ENCODE peak calls at places on chromosomes 11 and 22, in six cellular contexts. Z, D, E, I, X and O are unnamed samples.

GRCh38 chr11:836274-836673 is 3.5 kb downstream of the CD151 start:
- DNase-seq in Z (no peak), D (no peak), E (no peak), I (no peak), X (no peak), O (no peak)

GRCh38 chr11:119885861-119886567 is 157.0 kb upstream of the NECTIN1 start:
- DNase-seq in Z (no peak), D (no peak), E (no peak), I (no peak), X (no peak), O (no peak)

GRCh38 chr22:40728731-40729189 is 49.5 kb downstream of the MCHR1 start:
- DNase-seq in Z (no peak), D (no peak), E (no peak), I (no peak), X (no peak), O (no peak)

GRCh38 chr11:102760355-102761035 is 19.9 kb downstream of the MMP10 start:
- DNase-seq in Z (no peak), D (peak), E (no peak), I (peak), X (no peak), O (no peak)

GRCh38 chr11:65445604-65446445 is 23.2 kb downstream of the NEAT1 start:
- DNase-seq in Z (peak), D (peak), E (no peak), I (no peak), X (no peak), O (peak)

GRCh38 chr22:32839776-32840571 is 38.5 kb downstream of the TIMP3 start:
- DNase-seq in Z (no peak), D (peak), E (no peak), I (no peak), X (no peak), O (no peak)

GRCh38 chr11:94786264-94787126 is 18.3 kb downstream of the AMOTL1 start:
- DNase-seq in Z (peak), D (no peak), E (peak), I (no peak), X (no peak), O (no peak)

GRCh38 chr11:11701070-11701469 is 79.3 kb upstream of the GALNT18 start:
- DNase-seq in Z (no peak), D (peak), E (no peak), I (peak), X (no peak), O (no peak)

GRCh38 chr22:31857247-31857646 is 87.1 kb upstream of the YWHAH start:
- DNase-seq in Z (peak), D (no peak), E (no peak), I (no peak), X (no peak), O (no peak)

GRCh38 chr11:117107701-117108590 is 9.7 kb upstream of the SIK3 start:
- DNase-seq in Z (no peak), D (no peak), E (no peak), I (no peak), X (no peak), O (no peak)

GRCh38 chr11:60768202-60768601 is 11.5 kb downstream of the MS4A15 start:
- DNase-seq in Z (no peak), D (no peak), E (no peak), I (no peak), X (no peak), O (no peak)

GRCh38 chr11:2381494-2382128 is 4.5 kb downstream of the CD81 start:
- DNase-seq in Z (no peak), D (no peak), E (no peak), I (no peak), X (no peak), O (no peak)

GRCh38 chr11:7672960-7673723 is at the start of gene CYB5R2:
- DNase-seq in Z (peak), D (no peak), E (peak), I (no peak), X (no peak), O (peak)

GRCh38 chr11:75214411-75214821 is 26.2 kb upstream of the TPBGL start:
- DNase-seq in Z (peak), D (peak), E (peak), I (peak), X (peak), O (peak)

GRCh38 chr11:91261513-91261912 is 963.1 kb upstream of the FAT3 start:
- DNase-seq in Z (peak), D (no peak), E (no peak), I (no peak), X (no peak), O (no peak)

GRCh38 chr11:6320411-6321207 is at the start of gene CAVIN3:
- DNase-seq in Z (peak), D (peak), E (peak), I (peak), X (peak), O (peak)

GRCh38 chr11:9574556-9574805 is 1.0 kb downstream of the WEE1 start:
- DNase-seq in Z (peak), D (no peak), E (no peak), I (no peak), X (no peak), O (peak)

GRCh38 chr22:35539910-35540599 is 576 bp upstream of the RASD2 start:
- DNase-seq in Z (peak), D (no peak), E (peak), I (no peak), X (no peak), O (peak)

GRCh38 chr22:30221121-30221992 is 25.2 kb downstream of the LIF start:
- DNase-seq in Z (no peak), D (no peak), E (peak), I (no peak), X (peak), O (peak)

GRCh38 chr22:47036936-47037485 is 274.6 kb downstream of the TBC1D22A start:
- DNase-seq in Z (no peak), D (no peak), E (no peak), I (no peak), X (no peak), O (no peak)

GRCh38 chr22:19610518-19611253 is 86.5 kb upstream of the CLDN5 start:
- DNase-seq in Z (peak), D (no peak), E (peak), I (no peak), X (no peak), O (no peak)

GRCh38 chr11:16632295-16633200 is 105.9 kb upstream of the C11orf58 start:
- DNase-seq in Z (peak), D (peak), E (no peak), I (no peak), X (no peak), O (no peak)

GRCh38 chr11:93089474-93090102 is 108.2 kb downstream of the SLC36A4 start:
- DNase-seq in Z (peak), D (peak), E (no peak), I (peak), X (peak), O (no peak)

GRCh38 chr11:30445056-30445455 is 122.2 kb downstream of the ARL14EP start:
- DNase-seq in Z (no peak), D (no peak), E (no peak), I (no peak), X (no peak), O (no peak)

GRCh38 chr11:64753019-64753379 is 6.8 kb downstream of the PYGM start:
- DNase-seq in Z (no peak), D (no peak), E (no peak), I (no peak), X (no peak), O (no peak)

GRCh38 chr11:282171-282570 is 4.0 kb downstream of the NLRP6 start:
- DNase-seq in Z (peak), D (no peak), E (peak), I (no peak), X (no peak), O (no peak)

DNA sequence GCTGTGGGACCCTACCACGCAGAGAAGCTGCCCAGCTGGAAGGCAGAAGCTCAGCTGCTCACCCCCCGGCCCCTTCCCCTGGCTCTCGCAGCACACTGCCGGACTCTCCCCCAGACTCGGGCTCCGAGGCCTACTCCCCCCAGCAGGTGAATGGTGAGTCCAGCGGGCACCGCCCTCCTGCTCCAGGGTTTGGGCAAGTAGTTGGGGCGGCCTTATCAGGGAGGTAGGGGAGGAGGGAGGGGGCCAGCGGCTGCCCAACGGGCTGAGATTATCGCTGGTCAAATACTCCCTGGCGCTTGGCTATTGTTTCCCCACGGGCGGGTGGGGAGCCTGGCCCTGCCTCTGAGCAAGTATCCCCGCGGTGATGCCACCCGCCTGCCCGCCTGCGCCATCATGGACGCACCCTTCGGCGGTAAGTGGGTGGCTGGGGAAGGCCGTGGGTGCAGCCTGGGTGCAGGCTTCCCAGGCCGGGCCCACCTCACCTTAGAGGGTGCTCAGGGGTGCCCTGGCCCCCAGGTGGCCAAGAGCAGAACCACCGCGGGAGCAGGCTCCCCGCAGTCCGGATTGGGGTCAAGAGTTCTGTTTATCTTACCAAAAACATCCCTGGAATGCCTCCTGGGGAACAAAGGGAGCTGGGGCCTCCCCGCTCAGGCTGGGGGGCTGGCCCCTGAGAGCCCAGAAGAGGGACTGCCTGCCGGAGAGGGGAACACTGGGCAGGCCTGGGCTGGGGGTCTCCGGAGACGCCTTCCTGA is 16.9 kb downstream of the MYRF start:
- DNase-seq in Z (no peak), D (peak), E (no peak), I (peak), X (no peak), O (no peak)
- TF ChIP-seq CTCF in Z (peak), D (peak), E (no peak), I (peak), X (peak), O (peak)

GRCh38 chr22:37212174-37212906 is at the start of gene SSTR3:
- DNase-seq in Z (peak), D (no peak), E (no peak), I (no peak), X (no peak), O (no peak)

GRCh38 chr22:37211075-37211852 is 1.0 kb downstream of the SSTR3 start:
- DNase-seq in Z (no peak), D (no peak), E (no peak), I (no peak), X (no peak), O (no peak)

GRCh38 chr22:37213218-37213855 is 1.1 kb upstream of the SSTR3 start:
- DNase-seq in Z (no peak), D (no peak), E (no peak), I (no peak), X (no peak), O (no peak)

GRCh38 chr22:37210041-37210803 is 2.1 kb downstream of the SSTR3 start:
- DNase-seq in Z (no peak), D (no peak), E (no peak), I (no peak), X (no peak), O (no peak)

DNA sequence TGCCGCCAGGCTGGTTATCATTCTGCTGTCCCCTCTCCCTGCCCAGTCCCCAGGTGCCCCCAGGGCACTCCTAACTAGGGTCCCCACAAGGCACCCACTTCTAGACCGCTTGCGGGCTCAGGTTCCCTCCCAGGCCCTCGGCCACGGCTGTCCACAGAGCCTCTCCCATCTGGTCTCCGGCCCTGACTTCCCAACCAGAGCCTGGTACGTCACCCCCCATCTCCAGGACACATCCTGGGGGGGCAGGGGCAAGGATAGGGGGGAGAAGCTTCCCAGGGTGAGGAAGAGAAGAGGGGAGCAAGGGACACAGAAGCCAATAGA is 464 bp downstream of the SSTR3 start:
- DNase-seq in Z (no peak), D (no peak), E (no peak), I (no peak), X (no peak), O (no peak)
- TF ChIP-seq CTCF in Z (no peak), D (no peak), E (no peak), I (no peak), X (no peak), O (no peak)

GRCh38 chr11:126920833-126921232 is 79.7 kb downstream of the KIRREL3 start:
- DNase-seq in Z (no peak), D (no peak), E (no peak), I (no peak), X (no peak), O (no peak)
- TF ChIP-seq CTCF in Z (peak), D (peak), E (no peak), I (no peak), X (no peak), O (no peak)

GRCh38 chr11:33488971-33489370 is 211.7 kb downstream of the C11orf91 start:
- DNase-seq in Z (no peak), D (no peak), E (no peak), I (no peak), X (no peak), O (no peak)
- TF ChIP-seq CTCF in Z (no peak), D (no peak), E (no peak), I (no peak), X (no peak), O (no peak)

DNA sequence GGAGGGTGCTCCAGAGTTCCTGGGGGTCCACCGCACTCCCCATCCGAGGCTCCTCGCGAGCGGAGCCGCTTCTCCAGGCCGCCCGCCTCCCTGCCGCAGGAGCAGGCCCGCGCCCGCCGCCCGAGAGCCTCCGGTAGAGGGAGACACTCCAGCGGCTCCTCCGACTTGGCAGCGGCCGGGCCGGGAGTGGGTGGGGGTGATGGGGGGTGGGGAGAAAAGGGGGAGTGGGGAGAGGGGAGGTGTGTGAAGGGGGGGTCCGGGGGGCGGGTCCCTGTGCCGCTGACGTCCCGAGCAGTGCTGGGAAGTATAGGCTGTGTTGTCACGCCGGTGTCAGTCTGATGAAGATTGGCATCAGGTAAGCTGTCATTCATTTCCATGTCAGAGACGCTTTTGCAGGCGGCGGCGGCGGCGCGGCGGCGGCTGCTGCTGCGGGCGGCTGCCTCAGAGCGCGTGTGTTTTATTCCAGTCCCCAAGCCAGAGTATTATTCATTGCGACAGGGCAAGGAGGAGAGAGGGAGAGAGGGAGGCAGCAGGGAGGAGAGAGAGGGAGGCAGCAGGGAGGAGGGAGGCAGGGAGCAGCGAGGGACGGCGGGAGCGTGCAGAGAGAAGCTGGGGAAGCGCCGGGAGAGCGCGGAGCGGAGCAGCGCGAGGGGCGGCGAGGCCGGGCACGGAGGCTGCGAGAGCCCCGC is at the start of gene PKNOX2:
- DNase-seq in Z (peak), D (peak), E (peak), I (no peak), X (no peak), O (no peak)
- TF ChIP-seq CTCF in Z (peak), D (peak), E (peak), I (peak), X (peak), O (peak)

DNA sequence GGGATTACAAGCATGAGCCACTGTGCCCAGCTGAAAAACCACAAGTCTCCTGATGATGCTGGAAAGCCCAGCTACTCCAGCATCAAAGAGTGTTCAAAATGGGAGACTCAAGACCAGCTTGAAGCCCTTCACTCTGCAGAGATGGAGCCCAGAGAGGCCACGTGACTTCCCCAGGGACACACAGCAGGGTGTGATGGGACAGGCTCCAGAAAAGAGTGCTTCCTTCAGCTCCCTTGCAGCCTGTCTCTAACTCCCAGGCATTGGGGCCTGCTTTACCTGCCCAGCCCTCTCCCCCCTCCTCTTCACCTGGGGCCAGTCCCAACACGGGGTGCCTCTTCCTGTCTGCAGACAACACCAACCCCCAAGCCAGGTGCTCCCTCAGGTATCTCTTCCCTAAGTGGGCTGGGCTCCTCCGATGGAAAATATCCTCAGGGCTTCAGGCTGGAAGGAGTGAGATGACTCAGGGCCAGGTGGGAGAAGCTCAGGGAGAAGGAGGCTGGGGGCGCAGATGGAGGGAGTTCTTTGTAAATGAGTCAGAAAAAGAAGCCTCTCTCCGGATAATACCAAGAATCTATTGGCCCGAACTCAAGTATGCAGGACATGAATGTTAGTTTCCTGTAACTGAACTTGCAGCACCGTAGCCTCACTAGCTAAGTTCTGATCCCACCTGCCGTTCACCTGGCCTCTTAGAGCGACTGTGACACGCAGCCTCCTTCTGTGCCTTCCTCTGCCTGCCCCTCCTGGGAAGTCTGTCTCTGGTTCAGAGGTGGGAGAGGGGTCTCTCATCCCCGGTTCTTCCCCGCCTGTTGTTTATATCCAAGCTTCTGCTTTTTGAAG is 326.6 kb downstream of the MN1 start:
- DNase-seq in Z (peak), D (peak), E (no peak), I (peak), X (no peak), O (no peak)
- TF ChIP-seq CTCF in Z (no peak), D (no peak), E (no peak), I (no peak), X (no peak), O (no peak)

GRCh38 chr22:45270095-45271020 is 14.4 kb upstream of the UPK3A start:
- DNase-seq in Z (no peak), D (no peak), E (no peak), I (no peak), X (no peak), O (no peak)

GRCh38 chr22:45271667-45272188 is 13.0 kb upstream of the UPK3A start:
- DNase-seq in Z (no peak), D (no peak), E (no peak), I (no peak), X (no peak), O (no peak)

GRCh38 chr22:45268167-45268957 is 16.4 kb upstream of the UPK3A start:
- DNase-seq in Z (peak), D (no peak), E (peak), I (no peak), X (no peak), O (no peak)

GRCh38 chr22:45272498-45272897 is 12.3 kb upstream of the UPK3A start:
- DNase-seq in Z (no peak), D (no peak), E (no peak), I (no peak), X (no peak), O (no peak)

DNA sequence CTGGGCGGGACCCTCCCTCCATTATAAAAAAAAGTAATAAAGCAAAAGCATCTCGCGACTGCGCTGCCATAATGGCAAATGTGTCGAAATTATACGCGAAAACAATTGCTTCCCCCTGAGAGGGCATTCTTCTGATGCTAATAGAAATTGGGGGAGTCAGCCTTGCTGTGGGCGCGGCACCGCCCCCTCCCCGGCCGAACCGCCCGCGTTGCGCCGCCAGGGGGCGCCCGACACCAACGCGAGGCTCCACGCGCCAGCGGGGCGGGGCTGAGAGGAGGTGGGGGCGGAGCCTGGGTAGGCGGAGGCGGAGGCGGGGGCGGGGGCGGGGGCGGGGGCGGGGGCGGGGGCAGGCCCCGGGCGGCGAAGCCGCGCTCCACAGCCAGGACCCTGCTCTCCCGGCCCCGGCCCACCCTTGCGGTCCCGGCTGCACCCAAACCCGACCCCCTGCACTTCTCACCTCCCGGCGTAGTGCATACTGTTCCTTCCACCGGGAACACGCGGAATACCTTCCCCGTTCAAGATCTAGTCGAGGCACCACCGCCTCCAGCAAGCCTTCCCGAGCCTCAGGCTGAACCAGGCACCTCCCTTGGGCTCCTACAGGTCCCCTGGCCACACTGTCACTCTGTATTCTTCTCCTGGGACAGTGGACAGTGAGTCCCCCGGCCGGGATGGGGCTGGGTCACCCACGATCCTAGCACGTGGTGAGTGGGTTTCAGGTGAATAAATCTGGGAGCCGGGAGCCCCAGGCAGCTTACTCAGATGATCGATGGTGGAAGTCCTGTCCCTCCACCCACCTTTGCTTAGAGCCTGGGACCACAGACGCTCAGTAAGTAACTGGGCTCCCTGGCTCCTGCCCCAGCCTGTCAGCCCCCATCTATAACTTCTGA is 15.5 kb upstream of the UPK3A start:
- DNase-seq in Z (peak), D (no peak), E (peak), I (peak), X (no peak), O (peak)
- TF ChIP-seq CTCF in Z (peak), D (peak), E (peak), I (peak), X (peak), O (peak)